ENCODE peak calls at places on chromosomes 16 and 17, in seven cellular contexts. T is stimulated activated CD8-positive, alpha-beta memory T cell treated with anti-CD3 and anti-CD28 coated beads, Interleukin-7, amount 100 ng/mL, for 4 hours; M is CD8-positive, alpha-beta memory T cell; I is amniotic stem cell; P is ovary; E is ELR; Y is OCI-LY7. Q is an unnamed sample.

GRCh38 chr17:1985093-1985492 is 40.0 kb downstream of the RTN4RL1 start:
- DNase-seq in T (no peak), M (no peak), I (no peak), P (no peak), E (no peak), Y (no peak), Q (no peak)

GRCh38 chr16:84527486-84528269 is 23.2 kb upstream of the MEAK7 start:
- DNase-seq in T (no peak), M (no peak), I (no peak), P (no peak), E (no peak), Y (no peak), Q (no peak)

GRCh38 chr16:2428051-2428786 is 1.0 kb upstream of the CCNF start:
- DNase-seq in T (no peak), M (no peak), I (no peak), P (peak; percentile 53), E (peak; percentile 44), Y (peak; percentile 51), Q (no peak)

GRCh38 chr16:87129771-87130170 is 187.4 kb downstream of the C16orf95 start:
- DNase-seq in T (no peak), M (no peak), I (peak; percentile 60), P (no peak), E (peak; percentile 87), Y (no peak), Q (no peak)

GRCh38 chr17:17004251-17004996 is 32.5 kb upstream of the TNFRSF13B start:
- DNase-seq in T (no peak), M (no peak), I (no peak), P (no peak), E (no peak), Y (no peak), Q (no peak)

GRCh38 chr16:66898207-66898606 is 17.9 kb downstream of the PDP2 start:
- DNase-seq in T (no peak), M (no peak), I (no peak), P (peak; percentile 79), E (peak; percentile 51), Y (no peak), Q (no peak)

GRCh38 chr17:1958134-1958881 is 66.8 kb downstream of the RTN4RL1 start:
- DNase-seq in T (no peak), M (no peak), I (no peak), P (no peak), E (no peak), Y (no peak), Q (no peak)

GRCh38 chr17:16512011-16512410 is 20.0 kb upstream of the LRRC75A start:
- DNase-seq in T (no peak), M (no peak), I (no peak), P (no peak), E (no peak), Y (peak; percentile 42), Q (no peak)

GRCh38 chr17:1107777-1108559 is 71.8 kb downstream of the ABR start:
- DNase-seq in T (no peak), M (no peak), I (no peak), P (no peak), E (peak; percentile 21), Y (no peak), Q (no peak)

GRCh38 chr16:87017388-87018012 is 299.7 kb downstream of the C16orf95 start:
- DNase-seq in T (no peak), M (no peak), I (peak; percentile 44), P (no peak), E (peak; percentile 94), Y (no peak), Q (no peak)

GRCh38 chr16:59878999-59879398 is 1144.9 kb upstream of the GOT2 start:
- DNase-seq in T (no peak), M (no peak), I (no peak), P (no peak), E (peak; percentile 33), Y (no peak), Q (no peak)

GRCh38 chr17:50904522-50905459 is 38.6 kb upstream of the TOB1 start:
- DNase-seq in T (no peak), M (no peak), I (no peak), P (peak; percentile 77), E (no peak), Y (peak; percentile 23), Q (no peak)

GRCh38 chr17:76687278-76688164 is 23.2 kb downstream of the MXRA7 start:
- DNase-seq in T (no peak), M (no peak), I (no peak), P (peak; percentile 42), E (no peak), Y (no peak), Q (no peak)

GRCh38 chr17:1109606-1110523 is 69.9 kb downstream of the ABR start:
- DNase-seq in T (no peak), M (no peak), I (no peak), P (peak; percentile 62), E (peak; percentile 60), Y (no peak), Q (peak; percentile 9)

GRCh38 chr16:85463228-85463611 is 149.9 kb upstream of the GSE1 start:
- DNase-seq in T (no peak), M (no peak), I (no peak), P (no peak), E (no peak), Y (no peak), Q (no peak)

GRCh38 chr17:80678621-80679020 is 134.0 kb downstream of the RPTOR start:
- DNase-seq in T (no peak), M (no peak), I (no peak), P (no peak), E (peak; percentile 99), Y (no peak), Q (no peak)

Q was measured in activated CD4-positive, CD25-positive, alpha-beta regulatory T cell treated with anti-CD3 and anti-CD28 coated beads, Interleukin-2, amount 50 U/mL, for 16 hours.